ENCODE peak calls at places on chromosomes 4 and X, in nine cellular contexts. One of them, this sample, is unnamed.

GRCh38 chr4:101222156-101222845 is 125.0 kb downstream of the PPP3CA start:
- DNase-seq in WTC11: no peak
- DNase-seq in sigmoid colon: no peak
- DNase-seq in HL-60: no peak
- DNase-seq in epithelial cell of proximal tubule: no peak
- DNase-seq in IMR-90: peak
- DNase-seq in lower leg skin: no peak
- DNase-seq in transverse colon: no peak
- DNase-seq in fibroblast of mammary gland: peak
- DNase-seq in this sample: no peak

GRCh38 chrX:103063918-103064434 is at the start of gene BEX1:
- DNase-seq in WTC11: peak
- DNase-seq in sigmoid colon: peak
- DNase-seq in HL-60: peak
- DNase-seq in epithelial cell of proximal tubule: no peak
- DNase-seq in IMR-90: no peak
- DNase-seq in lower leg skin: no peak
- DNase-seq in transverse colon: peak
- DNase-seq in fibroblast of mammary gland: peak
- DNase-seq in this sample: peak

GRCh38 chrX:69503835-69504625 is at the start of gene NALF2:
- DNase-seq in WTC11: peak
- DNase-seq in sigmoid colon: peak
- DNase-seq in HL-60: no peak
- DNase-seq in epithelial cell of proximal tubule: no peak
- DNase-seq in IMR-90: peak
- DNase-seq in lower leg skin: no peak
- DNase-seq in transverse colon: peak
- DNase-seq in fibroblast of mammary gland: peak
- DNase-seq in this sample: peak

GRCh38 chr4:73460913-73461522 is 20.5 kb upstream of the AFM start:
- DNase-seq in WTC11: no peak
- DNase-seq in sigmoid colon: no peak
- DNase-seq in HL-60: no peak
- DNase-seq in epithelial cell of proximal tubule: no peak
- DNase-seq in IMR-90: no peak
- DNase-seq in lower leg skin: no peak
- DNase-seq in transverse colon: no peak
- DNase-seq in fibroblast of mammary gland: no peak
- DNase-seq in this sample: no peak

GRCh38 chr4:125323547-125324100 is 8.9 kb downstream of the FAT4 start:
- DNase-seq in WTC11: no peak
- DNase-seq in sigmoid colon: no peak
- DNase-seq in HL-60: no peak
- DNase-seq in epithelial cell of proximal tubule: no peak
- DNase-seq in IMR-90: peak
- DNase-seq in lower leg skin: no peak
- DNase-seq in transverse colon: no peak
- DNase-seq in fibroblast of mammary gland: peak
- DNase-seq in this sample: no peak

GRCh38 chr4:11543710-11544109 is 115.0 kb upstream of the HS3ST1 start:
- DNase-seq in WTC11: no peak
- DNase-seq in sigmoid colon: no peak
- DNase-seq in HL-60: no peak
- DNase-seq in epithelial cell of proximal tubule: peak
- DNase-seq in IMR-90: peak
- DNase-seq in lower leg skin: no peak
- DNase-seq in transverse colon: no peak
- DNase-seq in fibroblast of mammary gland: peak
- DNase-seq in this sample: no peak

GRCh38 chrX:115690554-115691216 is 129.7 kb downstream of the PLS3 start:
- DNase-seq in WTC11: peak
- DNase-seq in sigmoid colon: peak
- DNase-seq in HL-60: no peak
- DNase-seq in epithelial cell of proximal tubule: peak
- DNase-seq in IMR-90: peak
- DNase-seq in lower leg skin: no peak
- DNase-seq in transverse colon: peak
- DNase-seq in fibroblast of mammary gland: peak
- DNase-seq in this sample: peak

GRCh38 chr4:76108467-76109181 is 34.1 kb downstream of the ART3 start:
- DNase-seq in WTC11: no peak
- DNase-seq in sigmoid colon: no peak
- DNase-seq in HL-60: peak
- DNase-seq in epithelial cell of proximal tubule: no peak
- DNase-seq in IMR-90: no peak
- DNase-seq in lower leg skin: no peak
- DNase-seq in transverse colon: no peak
- DNase-seq in fibroblast of mammary gland: peak
- DNase-seq in this sample: no peak

GRCh38 chrX:122972604-122973003 is 211.5 kb upstream of the GRIA3 start:
- DNase-seq in WTC11: no peak
- DNase-seq in sigmoid colon: no peak
- DNase-seq in HL-60: no peak
- DNase-seq in epithelial cell of proximal tubule: no peak
- DNase-seq in IMR-90: no peak
- DNase-seq in lower leg skin: no peak
- DNase-seq in transverse colon: no peak
- DNase-seq in fibroblast of mammary gland: no peak
- DNase-seq in this sample: no peak

GRCh38 chrX:16804923-16805464 is 18.7 kb downstream of the TXLNG start:
- DNase-seq in WTC11: no peak
- DNase-seq in sigmoid colon: no peak
- DNase-seq in HL-60: no peak
- DNase-seq in epithelial cell of proximal tubule: no peak
- DNase-seq in IMR-90: no peak
- DNase-seq in lower leg skin: no peak
- DNase-seq in transverse colon: no peak
- DNase-seq in fibroblast of mammary gland: no peak
- DNase-seq in this sample: no peak

GRCh38 chr4:6461301-6462165 is 10.9 kb downstream of the PPP2R2C start:
- DNase-seq in WTC11: no peak
- DNase-seq in sigmoid colon: peak
- DNase-seq in HL-60: no peak
- DNase-seq in epithelial cell of proximal tubule: no peak
- DNase-seq in IMR-90: peak
- DNase-seq in lower leg skin: peak
- DNase-seq in transverse colon: no peak
- DNase-seq in fibroblast of mammary gland: peak
- DNase-seq in this sample: no peak

GRCh38 chrX:16212024-16212423 is 44.7 kb downstream of the MAGEB17 start:
- DNase-seq in WTC11: no peak
- DNase-seq in sigmoid colon: no peak
- DNase-seq in HL-60: no peak
- DNase-seq in epithelial cell of proximal tubule: peak
- DNase-seq in IMR-90: peak
- DNase-seq in lower leg skin: no peak
- DNase-seq in transverse colon: no peak
- DNase-seq in fibroblast of mammary gland: peak
- DNase-seq in this sample: no peak

GRCh38 chr4:163251204-163251603 is 81.2 kb downstream of the NPY1R start:
- DNase-seq in WTC11: no peak
- DNase-seq in sigmoid colon: no peak
- DNase-seq in HL-60: no peak
- DNase-seq in epithelial cell of proximal tubule: no peak
- DNase-seq in IMR-90: no peak
- DNase-seq in lower leg skin: no peak
- DNase-seq in transverse colon: no peak
- DNase-seq in fibroblast of mammary gland: no peak
- DNase-seq in this sample: no peak

GRCh38 chr4:4426511-4427477 is 39.9 kb downstream of the NSG1 start:
- DNase-seq in WTC11: peak
- DNase-seq in sigmoid colon: peak
- DNase-seq in HL-60: no peak
- DNase-seq in epithelial cell of proximal tubule: no peak
- DNase-seq in IMR-90: no peak
- DNase-seq in lower leg skin: peak
- DNase-seq in transverse colon: no peak
- DNase-seq in fibroblast of mammary gland: no peak
- DNase-seq in this sample: peak

GRCh38 chr4:141352775-141353544 is 132.3 kb downstream of the ZNF330 start:
- DNase-seq in WTC11: no peak
- DNase-seq in sigmoid colon: no peak
- DNase-seq in HL-60: peak
- DNase-seq in epithelial cell of proximal tubule: no peak
- DNase-seq in IMR-90: peak
- DNase-seq in lower leg skin: no peak
- DNase-seq in transverse colon: no peak
- DNase-seq in fibroblast of mammary gland: peak
- DNase-seq in this sample: no peak

GRCh38 chrX:17380221-17380620 is 5.2 kb downstream of the NHS start:
- DNase-seq in WTC11: no peak
- DNase-seq in sigmoid colon: no peak
- DNase-seq in HL-60: no peak
- DNase-seq in epithelial cell of proximal tubule: no peak
- DNase-seq in IMR-90: no peak
- DNase-seq in lower leg skin: no peak
- DNase-seq in transverse colon: no peak
- DNase-seq in fibroblast of mammary gland: no peak
- DNase-seq in this sample: no peak

GRCh38 chr4:122178961-122179360 is 26.8 kb downstream of the BLTP1 start:
- DNase-seq in WTC11: no peak
- DNase-seq in sigmoid colon: no peak
- DNase-seq in HL-60: no peak
- DNase-seq in epithelial cell of proximal tubule: no peak
- DNase-seq in IMR-90: no peak
- DNase-seq in lower leg skin: no peak
- DNase-seq in transverse colon: no peak
- DNase-seq in fibroblast of mammary gland: no peak
- DNase-seq in this sample: no peak
- TF ChIP-seq CTCF in WTC11: no peak
- TF ChIP-seq CTCF in sigmoid colon: no peak
- TF ChIP-seq CTCF in HL-60: no peak
- TF ChIP-seq CTCF in epithelial cell of proximal tubule: no peak
- TF ChIP-seq CTCF in IMR-90: no peak
- TF ChIP-seq CTCF in lower leg skin: no peak
- TF ChIP-seq CTCF in transverse colon: no peak
- TF ChIP-seq CTCF in fibroblast of mammary gland: no peak
- TF ChIP-seq CTCF in this sample: no peak

DNA sequence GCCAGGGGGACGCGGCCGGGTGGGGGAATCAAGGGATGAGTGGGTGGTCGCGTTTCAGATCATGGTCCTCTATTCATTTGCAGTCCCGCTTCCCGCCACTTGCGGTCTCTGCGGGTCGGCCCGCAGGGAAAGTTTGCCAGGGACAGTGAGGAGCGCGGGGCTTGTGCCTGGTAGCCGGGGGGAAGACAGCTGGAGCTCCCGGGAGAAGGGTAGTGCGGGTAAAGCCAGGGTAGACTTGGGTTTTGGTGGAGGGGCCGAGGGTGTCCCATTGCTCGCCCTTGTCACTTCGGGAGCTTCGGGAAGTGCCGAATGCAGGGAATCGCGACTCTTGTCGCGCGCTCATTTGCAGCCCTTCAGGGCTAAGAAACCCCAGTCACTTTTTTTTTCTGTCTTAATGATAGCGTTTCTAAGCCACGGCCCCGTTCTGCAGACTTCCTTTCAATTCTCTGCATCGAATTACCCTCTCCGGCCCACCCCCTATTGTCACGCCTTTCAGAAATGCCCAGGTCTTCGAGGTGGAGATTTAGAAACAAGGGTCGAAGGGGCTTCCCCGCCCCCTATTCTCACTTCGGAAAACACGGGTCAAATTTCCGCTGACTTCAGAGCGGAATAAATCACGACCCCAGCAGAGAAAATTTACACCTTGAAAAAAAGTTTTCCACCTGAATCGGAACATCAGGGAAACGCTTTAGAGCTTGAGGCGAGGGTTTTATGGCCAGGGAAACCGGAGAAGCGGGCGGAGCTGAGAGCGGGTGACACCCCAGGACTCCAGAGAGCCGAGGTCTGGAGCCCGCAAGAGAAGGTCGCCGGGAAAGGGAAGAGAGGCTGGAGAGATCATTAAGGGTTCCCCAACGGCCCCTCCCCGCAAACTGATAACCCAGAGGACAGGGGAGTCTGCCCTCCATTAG is 1.4 kb downstream of the SHISA3 start:
- DNase-seq in WTC11: peak
- DNase-seq in sigmoid colon: no peak
- DNase-seq in HL-60: no peak
- DNase-seq in epithelial cell of proximal tubule: no peak
- DNase-seq in IMR-90: no peak
- DNase-seq in lower leg skin: no peak
- DNase-seq in transverse colon: no peak
- DNase-seq in fibroblast of mammary gland: no peak
- DNase-seq in this sample: peak
- TF ChIP-seq CTCF in WTC11: peak
- TF ChIP-seq CTCF in sigmoid colon: no peak
- TF ChIP-seq CTCF in HL-60: no peak
- TF ChIP-seq CTCF in epithelial cell of proximal tubule: peak
- TF ChIP-seq CTCF in IMR-90: no peak
- TF ChIP-seq CTCF in lower leg skin: no peak
- TF ChIP-seq CTCF in transverse colon: no peak
- TF ChIP-seq CTCF in fibroblast of mammary gland: no peak
- TF ChIP-seq CTCF in this sample: peak

DNA sequence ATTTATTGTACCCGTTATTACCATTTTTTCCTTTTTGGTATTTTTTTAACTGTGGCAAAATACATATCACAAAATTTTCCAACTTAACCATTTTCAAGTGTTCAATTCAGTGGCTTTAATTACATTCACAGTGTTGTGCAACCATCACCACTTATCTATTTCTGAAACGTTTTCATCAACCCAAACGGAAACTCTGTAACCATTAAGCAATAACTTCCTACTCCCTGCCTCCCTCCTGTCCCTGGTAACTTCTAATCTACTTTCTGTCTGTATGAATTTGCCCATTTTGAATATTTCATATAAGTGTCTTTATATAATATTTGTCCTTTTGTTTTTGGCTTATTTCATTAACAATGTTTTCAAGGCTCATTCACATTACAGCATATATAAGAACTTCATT is 57.4 kb upstream of the MSN start:
- DNase-seq in WTC11: no peak
- DNase-seq in sigmoid colon: no peak
- DNase-seq in HL-60: peak
- DNase-seq in epithelial cell of proximal tubule: no peak
- DNase-seq in IMR-90: peak
- DNase-seq in lower leg skin: no peak
- DNase-seq in transverse colon: no peak
- DNase-seq in fibroblast of mammary gland: peak
- DNase-seq in this sample: no peak
- TF ChIP-seq CTCF in WTC11: no peak
- TF ChIP-seq CTCF in sigmoid colon: no peak
- TF ChIP-seq CTCF in HL-60: no peak
- TF ChIP-seq CTCF in epithelial cell of proximal tubule: no peak
- TF ChIP-seq CTCF in IMR-90: no peak
- TF ChIP-seq CTCF in lower leg skin: no peak
- TF ChIP-seq CTCF in transverse colon: no peak
- TF ChIP-seq CTCF in fibroblast of mammary gland: no peak
- TF ChIP-seq CTCF in this sample: no peak

GRCh38 chrX:56279869-56280268 is 47.7 kb downstream of the KLF8 start:
- DNase-seq in WTC11: no peak
- DNase-seq in sigmoid colon: no peak
- DNase-seq in HL-60: no peak
- DNase-seq in epithelial cell of proximal tubule: no peak
- DNase-seq in IMR-90: no peak
- DNase-seq in lower leg skin: no peak
- DNase-seq in transverse colon: no peak
- DNase-seq in fibroblast of mammary gland: no peak
- DNase-seq in this sample: no peak

GRCh38 chrX:56284269-56284668 is 52.1 kb downstream of the KLF8 start:
- DNase-seq in WTC11: no peak
- DNase-seq in sigmoid colon: no peak
- DNase-seq in HL-60: no peak
- DNase-seq in epithelial cell of proximal tubule: no peak
- DNase-seq in IMR-90: no peak
- DNase-seq in lower leg skin: no peak
- DNase-seq in transverse colon: no peak
- DNase-seq in fibroblast of mammary gland: no peak
- DNase-seq in this sample: no peak

GRCh38 chrX:56281789-56282188 is 49.6 kb downstream of the KLF8 start:
- DNase-seq in WTC11: no peak
- DNase-seq in sigmoid colon: no peak
- DNase-seq in HL-60: no peak
- DNase-seq in epithelial cell of proximal tubule: no peak
- DNase-seq in IMR-90: peak
- DNase-seq in lower leg skin: no peak
- DNase-seq in transverse colon: no peak
- DNase-seq in fibroblast of mammary gland: peak
- DNase-seq in this sample: no peak
- TF ChIP-seq CTCF in WTC11: no peak
- TF ChIP-seq CTCF in sigmoid colon: no peak
- TF ChIP-seq CTCF in HL-60: no peak
- TF ChIP-seq CTCF in epithelial cell of proximal tubule: peak
- TF ChIP-seq CTCF in IMR-90: peak
- TF ChIP-seq CTCF in lower leg skin: no peak
- TF ChIP-seq CTCF in transverse colon: peak
- TF ChIP-seq CTCF in fibroblast of mammary gland: peak
- TF ChIP-seq CTCF in this sample: no peak